ENCODE peak calls at places on chromosomes 16 and 17, in four cellular contexts. D is tibial nerve; C is CD8-positive, alpha-beta memory T cell; W is HFF-Myc. R is an unnamed sample.

GRCh38 chr17:27318228-27318627 is 24.3 kb downstream of the WSB1 start:
- DNase-seq in D (no peak), W (no peak), C (no peak), R (no peak)

GRCh38 chr16:55052335-55053070 is 121.8 kb downstream of the IRX5 start:
- DNase-seq in W (no peak), D (no peak), C (no peak), R (no peak)

GRCh38 chr16:50025544-50025931 is 513 bp downstream of the CNEP1R1 start:
- DNase-seq in W (no peak), C (no peak), D (no peak), R (peak; percentile 23)

GRCh38 chr16:73092236-73092781 is 44.4 kb upstream of the ZFHX3 start:
- DNase-seq in D (no peak), C (no peak), W (no peak), R (no peak)

GRCh38 chr17:17387017-17387416 is 83.8 kb downstream of the NT5M start:
- DNase-seq in D (no peak), C (no peak), W (no peak), R (no peak)

GRCh38 chr16:68386628-68387027 is 61.7 kb downstream of the SMPD3 start:
- DNase-seq in D (no peak), W (no peak), C (no peak), R (no peak)

GRCh38 chr17:19327039-19327776 is 35.3 kb downstream of the B9D1 start:
- DNase-seq in C (no peak), W (no peak), D (no peak), R (no peak)

GRCh38 chr17:29582254-29582765 is 7.1 kb downstream of the GIT1 start:
- DNase-seq in C (no peak), D (no peak), W (no peak), R (no peak)

GRCh38 chr17:48549909-48550308 is 5.0 kb upstream of the HOXB2 start:
- DNase-seq in C (no peak), W (no peak), D (no peak), R (no peak)
- H3K4me3 ChIP-seq in C (no peak overlapping the region), W (no peak overlapping the region), D (no peak overlapping the region), R (no peak overlapping the region)

DNA sequence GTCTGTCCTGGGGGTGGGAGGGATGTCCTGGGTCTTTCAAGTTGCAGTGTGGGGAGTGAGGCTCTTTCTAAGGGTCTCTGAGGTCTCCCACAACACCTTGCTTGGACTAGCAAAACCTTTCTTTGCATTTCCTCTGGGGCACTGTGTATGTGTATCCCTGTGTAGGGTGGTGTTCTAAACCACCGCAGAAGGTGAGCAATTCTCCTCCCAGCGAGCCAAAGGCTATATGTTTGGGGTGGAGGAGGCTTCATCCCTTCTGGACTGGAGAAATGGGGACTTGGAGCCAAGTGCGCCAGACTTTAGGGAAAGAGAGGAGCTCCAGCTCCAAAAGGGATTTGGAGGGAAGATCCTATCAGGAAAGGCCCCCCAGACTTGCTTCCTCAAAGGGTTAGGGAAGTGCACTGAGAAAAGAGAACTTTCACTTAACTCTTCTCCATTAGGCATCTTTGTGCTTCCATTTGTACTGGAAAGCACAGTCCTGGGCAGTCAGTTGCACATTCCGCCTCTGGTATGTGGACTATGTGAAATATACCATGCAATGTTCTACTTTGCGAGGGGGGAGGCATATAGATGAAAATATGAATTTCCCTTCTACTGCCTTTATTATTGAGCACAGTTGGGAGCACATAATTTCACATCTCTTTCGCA is 18.9 kb upstream of the HOXB9 start:
- DNase-seq in C (no peak), W (no peak), D (no peak), R (no peak)
- H3K4me3 ChIP-seq in C (no peak overlapping the region), W (no peak overlapping the region), D (no peak overlapping the region), R (no peak overlapping the region)

DNA sequence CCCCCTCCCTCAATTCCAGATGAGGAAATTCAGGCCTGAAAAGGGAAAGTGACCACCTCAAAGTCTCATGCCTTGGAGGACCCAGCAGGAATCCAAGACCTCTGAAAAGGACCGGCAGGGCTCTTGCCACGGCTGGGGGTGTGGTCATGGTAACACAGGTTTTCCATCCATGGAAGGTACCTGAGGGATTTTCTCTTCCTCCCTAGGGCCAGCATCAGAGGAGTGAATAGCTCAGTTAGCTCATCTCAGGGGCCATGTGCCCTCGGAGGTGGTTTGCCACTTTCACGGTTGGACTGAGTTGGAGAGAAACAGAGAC is 1.3 kb downstream of the CIITA start:
- DNase-seq in C (no peak), W (no peak), D (no peak), R (no peak)
- H3K4me3 ChIP-seq in C (peak overlapping the region; percentile 65), W (no peak overlapping the region), D (peak overlapping the region; percentile 71), R (peak overlapping the region; percentile 66)

DNA sequence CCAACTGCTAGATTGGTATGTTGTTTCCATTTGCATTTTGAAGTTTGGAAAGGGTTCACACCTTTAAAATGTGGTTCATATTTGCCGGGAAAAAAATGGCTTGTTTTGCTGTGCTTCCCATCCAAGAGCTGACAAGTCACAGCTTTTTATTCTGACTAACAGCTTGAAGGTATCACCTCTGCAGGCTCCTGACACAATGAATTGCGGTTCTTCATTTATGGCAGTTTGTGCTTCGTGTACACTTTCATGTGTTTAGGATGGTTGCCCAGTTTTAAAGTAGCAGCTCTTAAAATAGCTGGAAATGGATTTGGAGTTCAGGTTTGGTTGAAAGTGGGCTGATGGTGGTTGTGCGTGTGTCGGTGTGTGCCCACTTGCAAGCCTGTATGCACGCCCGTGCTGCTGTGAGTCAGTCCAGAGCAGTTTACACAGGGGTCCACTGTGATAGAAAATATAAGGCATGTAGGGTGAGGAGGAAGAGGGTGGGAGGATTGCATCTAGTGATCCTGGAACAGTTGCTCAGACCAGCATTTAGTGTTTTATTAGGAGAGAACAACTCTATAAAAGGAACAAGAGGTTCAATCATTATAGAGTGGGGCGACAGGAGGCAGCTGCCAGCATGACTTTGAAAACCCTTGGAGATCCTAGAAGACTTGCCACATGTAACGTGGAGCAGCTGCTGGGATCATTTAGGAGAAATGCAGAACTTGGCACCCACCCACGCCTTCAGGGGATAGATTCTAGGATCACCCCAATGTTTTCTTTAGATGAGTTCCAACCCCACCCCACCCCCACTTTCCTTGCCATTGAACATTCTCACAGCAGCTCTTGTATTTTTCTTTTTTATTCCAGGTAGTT is 108.0 kb upstream of the TBX2 start:
- DNase-seq in C (no peak), D (no peak), W (no peak), R (no peak)
- H3K4me3 ChIP-seq in C (no peak overlapping the region), D (no peak overlapping the region), W (no peak overlapping the region), R (no peak overlapping the region)

GRCh38 chr17:48583708-48584582 is 5.8 kb upstream of the HOXB4 start:
- DNase-seq in C (no peak), D (no peak), W (no peak), R (no peak)

GRCh38 chr17:48588074-48588415 is 2.0 kb downstream of the HOXB3 start:
- DNase-seq in W (no peak), D (no peak), C (no peak), R (no peak)

GRCh38 chr17:48587276-48588073 is 2.6 kb downstream of the HOXB3 start:
- DNase-seq in W (no peak), C (no peak), D (no peak), R (no peak)

GRCh38 chr17:48588519-48588918 is 1.5 kb downstream of the HOXB3 start:
- DNase-seq in C (no peak), D (no peak), W (no peak), R (no peak)

GRCh38 chr17:48586355-48586924 is 3.6 kb downstream of the HOXB3 start:
- DNase-seq in D (no peak), C (no peak), W (no peak), R (no peak)
- H3K4me3 ChIP-seq in D (peak overlapping the region; percentile 49), C (peak overlapping the region; percentile 85), W (peak overlapping the region; percentile 57), R (no peak overlapping the region)

R was measured in GM12865.